ENCODE peak calls at places on chromosomes 11 and 22, in six cellular contexts. One of them, this sample, is unnamed.
A peak's percentile ranks its signal among the peaks of the same experiment; 100 is the strongest.

GRCh38 chr11:76218449-76219206 is 12.3 kb upstream of the WNT11 start:
- DNase-seq in CD8-positive, alpha-beta memory T cell: no peak
- DNase-seq in effector memory CD4-positive, alpha-beta T cell: no peak
- DNase-seq in colonic mucosa: no peak
- DNase-seq in stomach: no peak
- DNase-seq in thoracic aorta: no peak
- DNase-seq in this sample: no peak

GRCh38 chr11:77821349-77821851 is 456 bp downstream of the AAMDC start:
- DNase-seq in stomach: no peak
- DNase-seq in thoracic aorta: no peak
- DNase-seq in effector memory CD4-positive, alpha-beta T cell: no peak
- DNase-seq in CD8-positive, alpha-beta memory T cell: no peak
- DNase-seq in colonic mucosa: peak; percentile 45
- DNase-seq in this sample: peak; percentile 25

GRCh38 chr11:62372871-62373270 is 35.6 kb downstream of the ASRGL1 start:
- DNase-seq in effector memory CD4-positive, alpha-beta T cell: no peak
- DNase-seq in colonic mucosa: no peak
- DNase-seq in stomach: no peak
- DNase-seq in thoracic aorta: no peak
- DNase-seq in CD8-positive, alpha-beta memory T cell: no peak
- DNase-seq in this sample: no peak

GRCh38 chr11:93842461-93842860 is 8.0 kb downstream of the VSTM5 start:
- DNase-seq in stomach: peak; percentile 83
- DNase-seq in CD8-positive, alpha-beta memory T cell: no peak
- DNase-seq in effector memory CD4-positive, alpha-beta T cell: no peak
- DNase-seq in thoracic aorta: no peak
- DNase-seq in colonic mucosa: peak; percentile 88
- DNase-seq in this sample: no peak

GRCh38 chr11:120489799-120490198 is 21.7 kb upstream of the GRIK4 start:
- DNase-seq in stomach: no peak
- DNase-seq in effector memory CD4-positive, alpha-beta T cell: no peak
- DNase-seq in thoracic aorta: no peak
- DNase-seq in colonic mucosa: no peak
- DNase-seq in CD8-positive, alpha-beta memory T cell: no peak
- DNase-seq in this sample: no peak

GRCh38 chr11:103699216-103699615 is 337.2 kb upstream of the DDI1 start:
- DNase-seq in stomach: no peak
- DNase-seq in colonic mucosa: no peak
- DNase-seq in effector memory CD4-positive, alpha-beta T cell: no peak
- DNase-seq in thoracic aorta: no peak
- DNase-seq in CD8-positive, alpha-beta memory T cell: no peak
- DNase-seq in this sample: no peak

GRCh38 chr11:74926304-74927030 is 22.4 kb downstream of the XRRA1 start:
- DNase-seq in colonic mucosa: no peak
- DNase-seq in effector memory CD4-positive, alpha-beta T cell: no peak
- DNase-seq in stomach: no peak
- DNase-seq in thoracic aorta: no peak
- DNase-seq in CD8-positive, alpha-beta memory T cell: no peak
- DNase-seq in this sample: no peak

GRCh38 chr22:41524283-41524682 is 20.0 kb downstream of the POLR3H start:
- DNase-seq in stomach: peak; percentile 92
- DNase-seq in CD8-positive, alpha-beta memory T cell: no peak
- DNase-seq in thoracic aorta: peak; percentile 55
- DNase-seq in colonic mucosa: peak; percentile 40
- DNase-seq in effector memory CD4-positive, alpha-beta T cell: no peak
- DNase-seq in this sample: peak; percentile 68

GRCh38 chr11:75966546-75967287 is 151.7 kb downstream of the UVRAG start:
- DNase-seq in CD8-positive, alpha-beta memory T cell: no peak
- DNase-seq in effector memory CD4-positive, alpha-beta T cell: no peak
- DNase-seq in stomach: no peak
- DNase-seq in thoracic aorta: no peak
- DNase-seq in colonic mucosa: no peak
- DNase-seq in this sample: no peak

GRCh38 chr11:105244157-105244820 is 104.7 kb upstream of the CARD18 start:
- DNase-seq in thoracic aorta: peak; percentile 5
- DNase-seq in stomach: no peak
- DNase-seq in effector memory CD4-positive, alpha-beta T cell: no peak
- DNase-seq in colonic mucosa: no peak
- DNase-seq in CD8-positive, alpha-beta memory T cell: no peak
- DNase-seq in this sample: no peak

GRCh38 chr22:19770349-19771220 is 10.0 kb downstream of the TBX1 start:
- DNase-seq in stomach: no peak
- DNase-seq in CD8-positive, alpha-beta memory T cell: no peak
- DNase-seq in effector memory CD4-positive, alpha-beta T cell: no peak
- DNase-seq in thoracic aorta: no peak
- DNase-seq in colonic mucosa: no peak
- DNase-seq in this sample: no peak

DNA sequence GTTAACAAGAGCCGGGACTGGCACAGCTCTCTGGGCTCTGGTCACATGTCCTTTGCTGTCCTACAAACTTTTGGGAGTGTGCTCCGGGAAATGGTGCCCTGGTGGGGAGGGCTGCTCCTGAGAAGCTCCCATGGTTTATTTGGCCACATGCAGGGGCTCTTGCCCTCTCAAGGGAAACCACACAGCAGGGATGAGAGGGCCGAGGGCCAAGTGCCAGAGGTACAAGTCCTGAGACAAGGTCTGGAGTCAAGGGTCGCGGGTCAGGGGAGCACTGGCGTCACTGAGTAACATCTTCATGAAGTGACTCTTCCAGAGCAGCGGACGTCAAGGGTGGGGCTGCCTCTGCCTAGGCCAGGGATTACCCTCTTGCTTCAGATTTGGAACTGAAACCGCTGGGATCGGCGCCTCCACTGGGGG is 1160.6 kb downstream of the TBC1D22A start:
- DNase-seq in thoracic aorta: no peak
- DNase-seq in CD8-positive, alpha-beta memory T cell: no peak
- DNase-seq in effector memory CD4-positive, alpha-beta T cell: no peak
- DNase-seq in stomach: no peak
- DNase-seq in colonic mucosa: no peak
- DNase-seq in this sample: no peak
- H3K9me3 ChIP-seq in thoracic aorta: no peaks in the 10 kb centered on the region
- H3K9me3 ChIP-seq in CD8-positive, alpha-beta memory T cell: no peaks in the 10 kb centered on the region
- H3K9me3 ChIP-seq in effector memory CD4-positive, alpha-beta T cell: no peaks in the 10 kb centered on the region
- H3K9me3 ChIP-seq in stomach: peaks cover 9% of the 10 kb centered on the region
- H3K9me3 ChIP-seq in colonic mucosa: no peaks in the 10 kb centered on the region
- H3K9me3 ChIP-seq in this sample: no peaks in the 10 kb centered on the region

GRCh38 chr22:47621253-47621652 is 858.8 kb downstream of the TBC1D22A start:
- DNase-seq in thoracic aorta: no peak
- DNase-seq in colonic mucosa: no peak
- DNase-seq in stomach: no peak
- DNase-seq in CD8-positive, alpha-beta memory T cell: no peak
- DNase-seq in effector memory CD4-positive, alpha-beta T cell: no peak
- DNase-seq in this sample: no peak
- H3K9me3 ChIP-seq in thoracic aorta: no peaks in the 10 kb centered on the region
- H3K9me3 ChIP-seq in colonic mucosa: no peaks in the 10 kb centered on the region
- H3K9me3 ChIP-seq in stomach: no peaks in the 10 kb centered on the region
- H3K9me3 ChIP-seq in CD8-positive, alpha-beta memory T cell: no peaks in the 10 kb centered on the region
- H3K9me3 ChIP-seq in effector memory CD4-positive, alpha-beta T cell: no peaks in the 10 kb centered on the region
- H3K9me3 ChIP-seq in this sample: no peaks in the 10 kb centered on the region

DNA sequence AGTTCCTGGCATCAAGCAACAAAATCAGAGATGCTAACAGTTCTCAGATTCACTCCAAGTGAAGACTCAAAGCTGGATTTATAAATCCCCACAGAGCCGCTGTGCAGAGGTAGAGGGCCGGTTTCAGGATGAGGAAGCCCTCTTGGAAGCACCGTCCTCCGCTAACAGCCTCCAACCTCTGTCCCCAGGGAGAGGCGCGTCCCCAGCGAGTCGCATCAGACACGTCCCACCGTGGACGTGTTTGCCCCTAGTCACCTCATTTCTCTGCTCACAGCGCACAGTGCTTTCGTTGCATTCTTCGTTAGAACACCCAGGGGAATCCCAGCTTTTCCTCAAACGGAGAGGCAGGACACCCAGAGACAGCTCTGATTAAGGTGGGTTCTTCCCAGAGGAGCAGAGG is 642.9 kb downstream of the BRD1 start:
- DNase-seq in stomach: no peak
- DNase-seq in thoracic aorta: no peak
- DNase-seq in CD8-positive, alpha-beta memory T cell: no peak
- DNase-seq in effector memory CD4-positive, alpha-beta T cell: no peak
- DNase-seq in colonic mucosa: no peak
- DNase-seq in this sample: no peak
- H3K9me3 ChIP-seq in stomach: no peaks in the 10 kb centered on the region
- H3K9me3 ChIP-seq in thoracic aorta: no peaks in the 10 kb centered on the region
- H3K9me3 ChIP-seq in CD8-positive, alpha-beta memory T cell: no peaks in the 10 kb centered on the region
- H3K9me3 ChIP-seq in effector memory CD4-positive, alpha-beta T cell: no peaks in the 10 kb centered on the region
- H3K9me3 ChIP-seq in colonic mucosa: no peaks in the 10 kb centered on the region
- H3K9me3 ChIP-seq in this sample: no peaks in the 10 kb centered on the region

GRCh38 chr22:48573766-48574165 is 1253.9 kb downstream of the BRD1 start:
- DNase-seq in thoracic aorta: no peak
- DNase-seq in effector memory CD4-positive, alpha-beta T cell: no peak
- DNase-seq in stomach: no peak
- DNase-seq in colonic mucosa: no peak
- DNase-seq in CD8-positive, alpha-beta memory T cell: no peak
- DNase-seq in this sample: no peak
- H3K9me3 ChIP-seq in thoracic aorta: peaks cover 4% of the 10 kb centered on the region
- H3K9me3 ChIP-seq in effector memory CD4-positive, alpha-beta T cell: peaks cover 6% of the 10 kb centered on the region
- H3K9me3 ChIP-seq in stomach: peaks cover 12% of the 10 kb centered on the region
- H3K9me3 ChIP-seq in colonic mucosa: no peaks in the 10 kb centered on the region
- H3K9me3 ChIP-seq in CD8-positive, alpha-beta memory T cell: no peaks in the 10 kb centered on the region
- H3K9me3 ChIP-seq in this sample: no peaks in the 10 kb centered on the region